ENCODE peak calls at places on chromosomes 7 and 10, in six cellular contexts. B, Z, E, Y, V and X are unnamed samples.

GRCh38 chr7:33196194-33196593 is 66.8 kb downstream of the BBS9 start:
- DNase-seq in B (no peak), Z (no peak), E (no peak), Y (no peak), V (no peak), X (no peak)

GRCh38 chr7:127897704-127898454 is 133.4 kb downstream of the LRRC4 start:
- DNase-seq in B (peak), Z (no peak), E (no peak), Y (no peak), V (peak), X (no peak)

GRCh38 chr7:17422966-17423365 is 124.5 kb downstream of the AHR start:
- DNase-seq in B (no peak), Z (no peak), E (no peak), Y (no peak), V (no peak), X (no peak)

GRCh38 chr10:75191821-75192568 is 18.6 kb upstream of the VDAC2 start:
- DNase-seq in B (no peak), Z (peak), E (peak), Y (no peak), V (peak), X (peak)

GRCh38 chr10:113808168-113808567 is 45.7 kb downstream of the DCLRE1A start:
- DNase-seq in B (no peak), Z (no peak), E (no peak), Y (no peak), V (no peak), X (no peak)

GRCh38 chr7:151904270-151904669 is 27.4 kb upstream of the PRKAG2 start:
- DNase-seq in B (no peak), Z (no peak), E (no peak), Y (no peak), V (no peak), X (no peak)

GRCh38 chr7:73738220-73738611 is 386 bp downstream of the ABHD11 start:
- DNase-seq in B (peak), Z (no peak), E (peak), Y (peak), V (peak), X (peak)

GRCh38 chr10:15809450-15809849 is 50.9 kb downstream of the MINDY3 start:
- DNase-seq in B (no peak), Z (no peak), E (no peak), Y (no peak), V (no peak), X (no peak)

GRCh38 chr7:17962652-17963051 is 22.4 kb upstream of the SNX13 start:
- DNase-seq in B (no peak), Z (no peak), E (no peak), Y (no peak), V (no peak), X (no peak)

GRCh38 chr7:94449151-94449725 is 54.5 kb downstream of the COL1A2 start:
- DNase-seq in B (no peak), Z (no peak), E (no peak), Y (peak), V (peak), X (no peak)

GRCh38 chr7:80134536-80135305 is at the start of gene GNAI1:
- DNase-seq in B (peak), Z (peak), E (peak), Y (peak), V (peak), X (peak)

GRCh38 chr7:111266613-111267012 is 175.7 kb downstream of the LRRN3 start:
- DNase-seq in B (no peak), Z (no peak), E (no peak), Y (no peak), V (no peak), X (no peak)

GRCh38 chr10:110544958-110545537 is 22.4 kb upstream of the SMC3 start:
- DNase-seq in B (no peak), Z (no peak), E (no peak), Y (no peak), V (peak), X (no peak)

GRCh38 chr10:112202561-112203241 is 19.1 kb upstream of the GPAM start:
- DNase-seq in B (no peak), Z (no peak), E (no peak), Y (no peak), V (no peak), X (no peak)

GRCh38 chr7:142717453-142717852 is 31.8 kb upstream of the PRSS1 start:
- DNase-seq in B (no peak), Z (no peak), E (peak), Y (no peak), V (peak), X (no peak)

GRCh38 chr7:97126483-97127171 is 9.1 kb downstream of the SDHAF3 start:
- DNase-seq in B (no peak), Z (no peak), E (no peak), Y (peak), V (no peak), X (peak)

GRCh38 chr10:70771311-70772194 is 13.6 kb downstream of the TBATA start:
- DNase-seq in B (no peak), Z (peak), E (no peak), Y (no peak), V (no peak), X (no peak)

GRCh38 chr7:1964556-1964912 is 268.2 kb downstream of the MAD1L1 start:
- DNase-seq in B (no peak), Z (no peak), E (peak), Y (no peak), V (no peak), X (no peak)

GRCh38 chr10:46223064-46223480 is 63.7 kb upstream of the ANTXRL start:
- DNase-seq in B (peak), Z (no peak), E (no peak), Y (no peak), V (peak), X (no peak)

GRCh38 chr10:59181668-59182067 is 5.2 kb downstream of the PHYHIPL start:
- DNase-seq in B (no peak), Z (no peak), E (no peak), Y (peak), V (peak), X (peak)

GRCh38 chr7:79282051-79282694 is 171.3 kb downstream of the MAGI2 start:
- DNase-seq in B (no peak), Z (no peak), E (no peak), Y (peak), V (peak), X (no peak)